ENCODE peak calls at places on chromosome 4, in ten cellular contexts. W is mesothelial cell of epicardium, E is HFF-Myc, V is cardiac muscle cell, L is BJ, R is fibroblast of villous mesenchyme, A is sigmoid colon, F is stomach, I is colonic mucosa, P is H9. H is an unnamed sample.

GRCh38 chr4:138235419-138235952 is 6.7 kb downstream of the SLC7A11 start:
- DNase-seq in W (no peak), E (peak), V (peak), L (peak), R (peak), A (no peak), F (no peak), I (no peak), P (no peak), H (no peak)

GRCh38 chr4:86294883-86295282 is 65.0 kb downstream of the MAPK10 start:
- DNase-seq in W (no peak), E (no peak), V (no peak), L (no peak), R (no peak), A (no peak), F (no peak), I (no peak), P (no peak), H (no peak)

GRCh38 chr4:6360385-6360784 is 90.7 kb downstream of the WFS1 start:
- DNase-seq in W (no peak), E (no peak), V (no peak), L (no peak), R (no peak), A (no peak), F (no peak), I (no peak), P (no peak), H (no peak)

GRCh38 chr4:67375291-67375690 is 170.0 kb downstream of the CENPC start:
- DNase-seq in W (no peak), E (no peak), V (no peak), L (no peak), R (no peak), A (no peak), F (no peak), I (no peak), P (no peak), H (no peak)

GRCh38 chr4:85761803-85762202 is 286.9 kb downstream of the ARHGAP24 start:
- DNase-seq in W (no peak), E (no peak), V (peak), L (no peak), R (peak), A (peak), F (peak), I (peak), P (no peak), H (no peak)

GRCh38 chr4:73127839-73128448 is 58.4 kb upstream of the COX18 start:
- DNase-seq in W (no peak), E (no peak), V (peak), L (no peak), R (peak), A (no peak), F (no peak), I (no peak), P (no peak), H (no peak)

GRCh38 chr4:103757631-103758030 is 37.8 kb upstream of the TACR3 start:
- DNase-seq in W (no peak), E (no peak), V (no peak), L (no peak), R (no peak), A (no peak), F (no peak), I (no peak), P (no peak), H (no peak)

GRCh38 chr4:158578476-158578875 is 56.8 kb downstream of the RXFP1 start:
- DNase-seq in W (no peak), E (no peak), V (peak), L (no peak), R (peak), A (no peak), F (no peak), I (no peak), P (no peak), H (no peak)

GRCh38 chr4:85842540-85842939 is 367.6 kb downstream of the ARHGAP24 start:
- DNase-seq in W (no peak), E (no peak), V (peak), L (no peak), R (peak), A (no peak), F (no peak), I (peak), P (no peak), H (no peak)

GRCh38 chr4:110400071-110400470 is 75.9 kb upstream of the ENPEP start:
- DNase-seq in W (no peak), E (no peak), V (no peak), L (no peak), R (no peak), A (no peak), F (no peak), I (no peak), P (no peak), H (no peak)

GRCh38 chr4:17780461-17781071 is 855 bp downstream of the FAM184B start:
- DNase-seq in W (no peak), E (no peak), V (peak), L (no peak), R (no peak), A (no peak), F (peak), I (no peak), P (no peak), H (no peak)

GRCh38 chr4:16082424-16083216 is 1.2 kb downstream of the PROM1 start:
- DNase-seq in W (peak), E (no peak), V (peak), L (no peak), R (no peak), A (no peak), F (no peak), I (peak), P (peak), H (peak)

GRCh38 chr4:101292901-101293300 is 54.4 kb downstream of the PPP3CA start:
- DNase-seq in W (no peak), E (no peak), V (peak), L (no peak), R (no peak), A (no peak), F (no peak), I (no peak), P (no peak), H (no peak)

GRCh38 chr4:37995981-37996770 is 36.0 kb downstream of the PTTG2 start:
- DNase-seq in W (no peak), E (no peak), V (no peak), L (no peak), R (no peak), A (no peak), F (no peak), I (no peak), P (no peak), H (no peak)

GRCh38 chr4:65386927-65387326 is 283.4 kb downstream of the EPHA5 start:
- DNase-seq in W (no peak), E (no peak), V (no peak), L (no peak), R (no peak), A (no peak), F (no peak), I (no peak), P (no peak), H (no peak)

GRCh38 chr4:128163177-128164117 is 102.3 kb downstream of the LARP1B start:
- DNase-seq in W (no peak), E (peak), V (peak), L (peak), R (peak), A (no peak), F (no peak), I (no peak), P (no peak), H (no peak)

GRCh38 chr4:101346562-101347266 is 612 bp downstream of the PPP3CA start:
- DNase-seq in W (peak), E (no peak), V (peak), L (no peak), R (peak), A (peak), F (peak), I (peak), P (peak), H (peak)

GRCh38 chr4:118353452-118353851 is 649 bp upstream of the PRSS12 start:
- DNase-seq in W (no peak), E (no peak), V (no peak), L (no peak), R (no peak), A (no peak), F (no peak), I (no peak), P (no peak), H (no peak)

GRCh38 chr4:140557831-140558435 is 10.8 kb downstream of the UCP1 start:
- DNase-seq in W (no peak), E (no peak), V (no peak), L (no peak), R (no peak), A (no peak), F (no peak), I (no peak), P (no peak), H (no peak)

GRCh38 chr4:55851885-55852284 is 1.6 kb upstream of the EXOC1 start:
- DNase-seq in W (no peak), E (no peak), V (no peak), L (no peak), R (no peak), A (no peak), F (no peak), I (peak), P (no peak), H (no peak)

GRCh38 chr4:176034498-176034897 is 31.1 kb upstream of the WDR17 start:
- DNase-seq in W (no peak), E (peak), V (peak), L (peak), R (peak), A (no peak), F (no peak), I (no peak), P (no peak), H (peak)

GRCh38 chr4:17687237-17687857 is 72.9 kb downstream of the MED28 start:
- DNase-seq in W (no peak), E (no peak), V (no peak), L (no peak), R (no peak), A (no peak), F (no peak), I (no peak), P (no peak), H (no peak)

GRCh38 chr4:5785806-5786680 is 75.0 kb downstream of the EVC start:
- DNase-seq in W (peak), E (no peak), V (peak), L (peak), R (peak), A (peak), F (no peak), I (no peak), P (peak), H (no peak)

GRCh38 chr4:87391783-87392054 is 731 bp upstream of the HSD17B11 start:
- DNase-seq in W (no peak), E (no peak), V (no peak), L (no peak), R (no peak), A (no peak), F (no peak), I (no peak), P (no peak), H (no peak)

GRCh38 chr4:87387237-87387636 is 3.8 kb downstream of the HSD17B11 start:
- DNase-seq in W (no peak), E (no peak), V (no peak), L (no peak), R (no peak), A (no peak), F (no peak), I (peak), P (no peak), H (no peak)

GRCh38 chr4:87392183-87392582 is 1.2 kb upstream of the HSD17B11 start:
- DNase-seq in W (no peak), E (no peak), V (no peak), L (no peak), R (no peak), A (no peak), F (no peak), I (no peak), P (no peak), H (no peak)

GRCh38 chr4:87390931-87391782 is at the start of gene HSD17B11:
- DNase-seq in W (peak), E (peak), V (peak), L (peak), R (peak), A (peak), F (peak), I (peak), P (peak), H (peak)
- TF ChIP-seq CTCF in W (no peak), E (peak), V (no peak), L (peak), R (peak), A (peak), F (no peak), I (no peak), P (peak), H (no peak)

GRCh38 chr4:154349829-154350228 is 141.8 kb downstream of the DCHS2 start:
- DNase-seq in W (no peak), E (no peak), V (no peak), L (no peak), R (peak), A (no peak), F (no peak), I (no peak), P (no peak), H (no peak)
- TF ChIP-seq CTCF in W (no peak), E (peak), V (peak), L (peak), R (peak), A (no peak), F (no peak), I (peak), P (peak), H (peak)

GRCh38 chr4:155953151-155954117 is at the start of gene CTSO:
- DNase-seq in W (peak), E (peak), V (peak), L (no peak), R (peak), A (peak), F (peak), I (peak), P (peak), H (peak)
- TF ChIP-seq CTCF in W (peak), E (peak), V (peak), L (peak), R (peak), A (peak), F (no peak), I (peak), P (peak), H (peak)

GRCh38 chr4:187929024-187929423 is 66.5 kb upstream of the ZFP42 start:
- DNase-seq in W (no peak), E (no peak), V (no peak), L (no peak), R (no peak), A (no peak), F (no peak), I (no peak), P (peak), H (peak)
- TF ChIP-seq CTCF in W (peak), E (no peak), V (no peak), L (no peak), R (no peak), A (no peak), F (no peak), I (no peak), P (peak), H (peak)

DNA sequence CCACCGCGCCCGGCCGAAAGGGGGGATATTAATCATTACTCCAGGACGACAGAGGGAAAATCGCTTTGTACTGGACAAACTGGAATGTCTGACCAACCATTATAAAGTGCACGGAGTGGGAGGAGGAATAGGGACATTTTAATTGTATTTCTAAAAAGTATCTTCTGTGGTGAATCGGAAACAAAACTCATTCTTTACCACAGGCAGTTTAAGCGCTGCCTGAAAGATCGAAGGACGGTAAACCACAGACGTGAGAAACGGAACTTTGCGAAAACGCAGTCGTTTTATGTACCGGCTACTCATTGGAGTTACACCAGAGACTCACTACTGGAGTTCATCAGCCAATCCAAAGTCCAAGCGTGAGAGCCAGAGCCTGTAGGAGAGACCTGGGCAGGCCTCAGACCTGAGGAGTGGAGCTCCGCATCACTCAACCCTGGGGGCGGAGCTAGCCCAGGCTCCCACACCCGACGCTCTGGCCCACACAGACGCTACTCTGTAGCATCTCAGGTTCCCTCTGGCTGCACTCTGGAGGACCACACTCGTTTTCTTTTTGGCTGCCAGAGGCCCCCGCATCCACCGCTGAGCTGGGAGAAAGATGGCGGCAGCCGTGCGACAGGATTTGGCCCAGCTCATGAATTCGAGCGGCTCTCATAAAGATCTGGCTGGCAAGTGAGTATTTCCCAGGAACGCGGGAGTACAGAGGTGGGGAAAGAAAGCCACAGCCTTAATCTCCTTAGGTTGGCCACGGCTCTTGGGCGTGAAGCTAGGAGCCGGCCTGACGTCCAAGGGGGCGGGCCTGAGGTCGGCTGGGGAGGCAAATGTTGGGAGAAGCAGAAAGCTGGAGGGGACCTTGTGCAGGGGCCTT is at the start of gene COPS4:
- DNase-seq in W (peak), E (peak), V (peak), L (peak), R (peak), A (peak), F (peak), I (peak), P (peak), H (peak)
- TF ChIP-seq CTCF in W (no peak), E (peak), V (peak), L (peak), R (peak), A (peak), F (no peak), I (peak), P (peak), H (peak)

GRCh38 chr4:54558889-54559682 is 98.7 kb upstream of the KIT start:
- DNase-seq in W (no peak), E (no peak), V (no peak), L (no peak), R (no peak), A (no peak), F (no peak), I (no peak), P (no peak), H (no peak)
- TF ChIP-seq CTCF in W (no peak), E (no peak), V (no peak), L (no peak), R (no peak), A (no peak), F (no peak), I (no peak), P (no peak), H (no peak)

DNA sequence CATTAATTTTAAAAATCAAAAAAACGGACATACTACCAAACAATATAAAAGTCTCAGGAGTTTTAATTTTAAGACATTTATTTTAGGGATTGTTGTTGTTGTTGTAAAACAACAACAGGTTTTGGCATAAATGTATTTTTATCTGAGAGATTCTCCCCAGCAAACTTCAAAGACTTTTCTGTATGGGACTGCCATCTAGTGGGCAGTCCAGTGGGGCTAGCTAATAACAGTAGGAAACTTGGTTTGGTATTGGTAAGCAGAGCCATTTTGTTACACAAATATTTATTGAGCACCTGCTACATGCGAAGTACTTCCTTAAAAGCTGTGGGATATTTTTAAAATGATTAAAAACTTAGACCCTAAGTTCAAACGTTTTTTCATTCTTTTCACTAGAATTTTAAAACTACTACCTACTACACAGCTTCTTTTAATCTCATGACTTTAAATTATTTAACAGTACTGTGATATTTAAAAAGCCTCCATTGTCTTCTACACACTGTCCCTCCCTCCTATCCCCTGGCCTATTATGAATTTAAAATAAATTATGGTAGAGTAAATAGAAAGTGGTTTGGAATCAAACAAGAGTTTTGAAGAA is 1028.4 kb upstream of the INTU start:
- DNase-seq in W (no peak), E (no peak), V (peak), L (no peak), R (peak), A (no peak), F (no peak), I (no peak), P (no peak), H (peak)
- TF ChIP-seq CTCF in W (peak), E (peak), V (peak), L (peak), R (peak), A (peak), F (no peak), I (peak), P (peak), H (peak)

GRCh38 chr4:24042094-24042493 is 152.2 kb upstream of the PPARGC1A start:
- DNase-seq in W (no peak), E (peak), V (peak), L (peak), R (peak), A (no peak), F (no peak), I (no peak), P (no peak), H (no peak)

DNA sequence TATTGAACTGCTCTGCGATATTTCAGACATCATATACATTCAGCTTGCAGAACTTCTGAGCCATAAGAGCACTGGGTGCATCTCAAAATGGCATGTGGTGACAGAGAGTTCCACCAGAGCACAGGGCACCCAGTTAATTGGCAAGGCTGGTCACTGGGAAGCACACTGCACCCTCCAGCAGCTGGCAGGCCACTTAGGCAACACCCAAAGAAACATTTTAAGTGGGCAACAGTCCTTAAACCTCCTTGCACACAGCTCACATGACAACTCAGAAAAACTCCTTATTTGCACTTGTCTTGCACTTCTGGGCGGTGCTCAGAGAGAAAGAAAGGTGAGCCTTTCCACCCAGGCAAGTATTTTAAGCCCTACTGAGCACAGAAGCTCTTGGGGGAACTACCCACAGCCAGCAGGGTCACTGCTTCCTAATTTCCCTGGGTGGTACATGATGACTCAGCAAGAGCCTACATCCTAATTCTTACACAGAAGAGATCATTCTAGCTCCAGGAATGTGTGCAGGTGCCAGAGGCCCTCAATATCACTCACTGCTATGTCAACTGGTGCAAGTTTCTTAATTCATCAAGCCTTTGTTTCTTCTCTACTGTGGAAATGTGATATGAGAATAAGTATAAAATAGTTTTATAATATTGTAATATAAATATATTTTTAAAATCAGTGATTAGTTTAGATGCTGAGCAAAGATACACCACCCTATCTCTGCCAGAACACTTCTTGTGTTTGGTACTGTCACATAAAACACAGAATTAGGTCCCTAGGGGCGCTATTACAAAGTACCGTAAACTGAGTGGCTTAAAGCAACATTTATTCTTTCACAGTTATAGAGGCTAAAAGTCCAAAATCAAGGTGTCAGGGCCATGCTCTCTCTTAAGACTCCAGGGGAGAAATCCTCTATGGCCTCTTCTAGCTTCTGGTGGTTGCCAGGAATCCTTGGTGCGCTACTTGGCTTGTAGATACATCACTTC is 155.1 kb upstream of the PPARGC1A start:
- DNase-seq in W (no peak), E (no peak), V (no peak), L (no peak), R (no peak), A (no peak), F (no peak), I (no peak), P (no peak), H (no peak)
- TF ChIP-seq CTCF in W (no peak), E (no peak), V (no peak), L (no peak), R (no peak), A (no peak), F (no peak), I (no peak), P (peak), H (no peak)

GRCh38 chr4:78057135-78057599 is at the start of gene FRAS1:
- DNase-seq in W (peak), E (peak), V (peak), L (no peak), R (no peak), A (peak), F (no peak), I (peak), P (peak), H (peak)
- TF ChIP-seq CTCF in W (no peak), E (no peak), V (no peak), L (peak), R (no peak), A (no peak), F (no peak), I (no peak), P (peak), H (no peak)

H was measured in endothelial cell.